ENCODE peak calls at places on chromosome 11, in six cellular contexts. O is NCI-H345, E is activated T-cell treated with anti-CD3 and anti-CD28 coated beads for 1 hour, F is AG04450, B is HEK293T, H is mesothelial cell of epicardium. Z is an unnamed sample.

GRCh38 chr11:72736452-72737069 is 15.6 kb downstream of the ARAP1 start:
- DNase-seq in O (no peak), E (peak), F (no peak), B (no peak), H (no peak), Z (peak)

GRCh38 chr11:128390246-128390645 is 197.1 kb downstream of the ETS1 start:
- DNase-seq in O (no peak), E (no peak), F (no peak), B (no peak), H (no peak), Z (no peak)

GRCh38 chr11:72013765-72014711 is 15.3 kb downstream of the IL18BP start:
- DNase-seq in O (no peak), E (no peak), F (no peak), B (no peak), H (no peak), Z (no peak)

GRCh38 chr11:70731670-70732492 is 333.6 kb downstream of the CTTN start:
- DNase-seq in O (no peak), E (no peak), F (no peak), B (no peak), H (no peak), Z (no peak)

GRCh38 chr11:13030857-13031256 is 21.7 kb downstream of the RASSF10 start:
- DNase-seq in O (peak), E (no peak), F (no peak), B (no peak), H (no peak), Z (no peak)

GRCh38 chr11:69297926-69298777 is 4.2 kb downstream of the MYEOV start:
- DNase-seq in O (no peak), E (no peak), F (peak), B (no peak), H (no peak), Z (peak)

GRCh38 chr11:72254299-72254993 is 10.5 kb upstream of the PHOX2A start:
- DNase-seq in O (no peak), E (no peak), F (no peak), B (peak), H (no peak), Z (no peak)

GRCh38 chr11:115920841-115921480 is 416.7 kb upstream of the CADM1 start:
- DNase-seq in O (peak), E (no peak), F (no peak), B (no peak), H (no peak), Z (no peak)

GRCh38 chr11:9250139-9250582 is 15.0 kb downstream of the DENND5A start:
- DNase-seq in O (no peak), E (no peak), F (no peak), B (no peak), H (no peak), Z (no peak)

GRCh38 chr11:90764691-90765090 is 541.8 kb upstream of the CHORDC1 start:
- DNase-seq in O (no peak), E (no peak), F (no peak), B (no peak), H (no peak), Z (no peak)

GRCh38 chr11:111378773-111379499 is at the start of gene POU2AF1:
- DNase-seq in O (no peak), E (peak), F (no peak), B (no peak), H (no peak), Z (no peak)

GRCh38 chr11:39675171-39675570 is 1784.3 kb downstream of the LRRC4C start:
- DNase-seq in O (no peak), E (no peak), F (no peak), B (no peak), H (no peak), Z (no peak)

Z was measured in NCI-H226.